ENCODE peak calls at places on chromosome 20, in eight cellular contexts. E is occipital lobe; X is NCI-H1694; V is activated naive CD8-positive, alpha-beta T cell treated with anti-CD3 and anti-CD28 coated beads, Interleukin-2, amount 50 U/mL, for 24 hours; N is stimulated activated CD4-positive, alpha-beta T cell treated with anti-CD3 and anti-CD28 coated beads, Interleukin-12 subunit alpha, Interleukin-12 subunit beta, amount 100 ng/mL, for 24 hours; P is fibroblast of lung; C is dorsolateral prefrontal cortex; M is Caco-2. B is an unnamed sample.

GRCh38 chr20:62372042-62372993 is 5.2 kb upstream of the LAMA5 start:
- DNase-seq in E (no peak), X (no peak), V (no peak), N (no peak), P (no peak), C (no peak), M (no peak), B (no peak)

GRCh38 chr20:13898012-13898612 is 92.3 kb downstream of the SEL1L2 start:
- DNase-seq in E (no peak), X (no peak), V (no peak), N (no peak), P (no peak), C (no peak), M (peak; percentile 15), B (no peak)

GRCh38 chr20:62544505-62545055 is 68.8 kb upstream of the GATA5 start:
- DNase-seq in E (no peak), X (no peak), V (no peak), N (no peak), P (no peak), C (no peak), M (no peak), B (no peak)

GRCh38 chr20:34559311-34560140 is 1.0 kb downstream of the MAP1LC3A start:
- DNase-seq in E (peak; percentile 32), X (no peak), V (no peak), N (no peak), P (no peak), C (peak; percentile 32), M (no peak), B (no peak)

GRCh38 chr20:3606021-3606420 is 57.2 kb downstream of the GFRA4 start:
- DNase-seq in E (no peak), X (no peak), V (no peak), N (no peak), P (peak; percentile 6), C (no peak), M (no peak), B (no peak)

GRCh38 chr20:25237610-25238318 is 10.1 kb upstream of the PYGB start:
- DNase-seq in E (peak; percentile 68), X (peak; percentile 4), V (peak; percentile 64), N (no peak), P (peak; percentile 99), C (peak; percentile 71), M (peak; percentile 67), B (peak; percentile 70)

GRCh38 chr20:46698788-46699187 is 9.5 kb upstream of the TP53RK start:
- DNase-seq in E (no peak), X (no peak), V (no peak), N (no peak), P (no peak), C (no peak), M (no peak), B (no peak)

GRCh38 chr20:11917663-11918062 is at the start of gene BTBD3:
- DNase-seq in E (peak; percentile 78), X (peak; percentile 36), V (no peak), N (no peak), P (peak; percentile 80), C (peak; percentile 82), M (peak; percentile 32), B (peak; percentile 13)

GRCh38 chr20:10429443-10429981 is 4.5 kb downstream of the MKKS start:
- DNase-seq in E (no peak), X (no peak), V (no peak), N (no peak), P (no peak), C (no peak), M (peak; percentile 22), B (no peak)

GRCh38 chr20:5652626-5653573 is 97.3 kb upstream of the SHLD1 start:
- DNase-seq in E (no peak), X (no peak), V (no peak), N (no peak), P (peak; percentile 94), C (no peak), M (no peak), B (no peak)

GRCh38 chr20:61525781-61526431 is 273.8 kb downstream of the CDH4 start:
- DNase-seq in E (no peak), X (no peak), V (no peak), N (no peak), P (peak; percentile 25), C (no peak), M (no peak), B (no peak)

GRCh38 chr20:15848126-15848525 is 725.1 kb downstream of the KIF16B start:
- DNase-seq in E (no peak), X (no peak), V (no peak), N (no peak), P (no peak), C (no peak), M (no peak), B (no peak)

GRCh38 chr20:8860011-8860495 is 208.8 kb upstream of the PLCB4 start:
- DNase-seq in E (no peak), X (no peak), V (no peak), N (no peak), P (peak; percentile 93), C (no peak), M (no peak), B (no peak)

GRCh38 chr20:56626367-56627121 is 2.6 kb upstream of the TFAP2C start:
- DNase-seq in E (no peak), X (no peak), V (peak; percentile 6), N (no peak), P (peak; percentile 21), C (no peak), M (no peak), B (no peak)

GRCh38 chr20:22472386-22472785 is 112.0 kb downstream of the FOXA2 start:
- DNase-seq in E (no peak), X (no peak), V (no peak), N (no peak), P (no peak), C (no peak), M (no peak), B (no peak)

GRCh38 chr20:57266251-57267157 is at the start of gene BMP7:
- DNase-seq in E (peak; percentile 36), X (no peak), V (no peak), N (no peak), P (peak; percentile 16), C (no peak), M (peak; percentile 84), B (no peak)

GRCh38 chr20:44552950-44553908 is 29.1 kb upstream of the PKIG start:
- DNase-seq in E (no peak), X (no peak), V (no peak), N (no peak), P (peak; percentile 92), C (no peak), M (no peak), B (no peak)

GRCh38 chr20:4227085-4227821 is 211.9 kb upstream of the RNF24 start:
- DNase-seq in E (no peak), X (no peak), V (no peak), N (no peak), P (peak; percentile 76), C (peak; percentile 24), M (peak; percentile 43), B (no peak)

GRCh38 chr20:20365593-20365992 is 2.3 kb upstream of the INSM1 start:
- DNase-seq in E (no peak), X (no peak), V (no peak), N (no peak), P (no peak), C (no peak), M (no peak), B (no peak)